ENCODE peak calls at places on chromosomes 6 and 20, in eight cellular contexts. T is spleen, U is adrenal gland, X is gastrocnemius medialis, G is IMR-90, B is ovary, L is stomach, D is uterus. K is an unnamed sample.

GRCh38 chr6:129110687-129111343 is 227.9 kb downstream of the LAMA2 start:
- DNase-seq in T (no peak), U (no peak), X (no peak), G (peak; percentile 16), B (no peak), L (no peak), D (no peak), K (no peak)

GRCh38 chr6:133314951-133315350 is 73.8 kb downstream of the EYA4 start:
- DNase-seq in T (no peak), U (no peak), X (no peak), G (no peak), B (no peak), L (no peak), D (no peak), K (no peak)

GRCh38 chr20:37907677-37908397 is 4.9 kb downstream of the VSTM2L start:
- DNase-seq in T (no peak), U (peak; percentile 60), X (no peak), G (peak; percentile 42), B (no peak), L (no peak), D (no peak), K (no peak)

GRCh38 chr6:146312606-146313005 is 231.0 kb upstream of the RAB32 start:
- DNase-seq in T (no peak), U (no peak), X (no peak), G (no peak), B (no peak), L (no peak), D (no peak), K (no peak)

GRCh38 chr6:17589402-17590116 is 10.5 kb upstream of the FAM8A1 start:
- DNase-seq in T (no peak), U (no peak), X (no peak), G (peak; percentile 95), B (no peak), L (no peak), D (no peak), K (no peak)

GRCh38 chr6:143449731-143450452 is 603 bp downstream of the ADAT2 start:
- DNase-seq in T (no peak), U (no peak), X (peak; percentile 12), G (peak; percentile 23), B (no peak), L (no peak), D (no peak), K (no peak)

GRCh38 chr20:17023811-17024210 is 203.0 kb upstream of the PCSK2 start:
- DNase-seq in T (no peak), U (no peak), X (no peak), G (peak; percentile 28), B (no peak), L (no peak), D (no peak), K (no peak)

GRCh38 chr20:14919473-14920157 is 582.2 kb upstream of the FLRT3 start:
- DNase-seq in T (no peak), U (no peak), X (no peak), G (no peak), B (no peak), L (peak; percentile 53), D (no peak), K (no peak)

GRCh38 chr6:119323478-119323877 is 26.1 kb downstream of the MAN1A1 start:
- DNase-seq in T (no peak), U (no peak), X (no peak), G (no peak), B (no peak), L (no peak), D (no peak), K (no peak)

GRCh38 chr6:83824388-83824801 is 28.8 kb upstream of the RIPPLY2 start:
- DNase-seq in T (no peak), U (no peak), X (no peak), G (peak; percentile 12), B (no peak), L (peak; percentile 30), D (no peak), K (no peak)

GRCh38 chr20:48823476-48823875 is 4.3 kb downstream of the PREX1 start:
- DNase-seq in T (no peak), U (no peak), X (no peak), G (no peak), B (no peak), L (no peak), D (no peak), K (no peak)

GRCh38 chr6:135519343-135519742 is 21.8 kb upstream of the AHI1 start:
- DNase-seq in T (no peak), U (no peak), X (no peak), G (no peak), B (no peak), L (no peak), D (no peak), K (no peak)

GRCh38 chr20:38113401-38114325 is 51.4 kb downstream of the TGM2 start:
- DNase-seq in T (no peak), U (no peak), X (peak; percentile 81), G (no peak), B (no peak), L (no peak), D (no peak), K (no peak)

GRCh38 chr20:62895539-62895938 is 30.8 kb downstream of the DIDO1 start:
- DNase-seq in T (no peak), U (no peak), X (no peak), G (no peak), B (no peak), L (no peak), D (no peak), K (no peak)

GRCh38 chr6:138848461-138848860 is 52.6 kb downstream of the ECT2L start:
- DNase-seq in T (no peak), U (no peak), X (no peak), G (no peak), B (no peak), L (no peak), D (no peak), K (no peak)

GRCh38 chr6:21731411-21732031 is 138.0 kb downstream of the SOX4 start:
- DNase-seq in T (no peak), U (no peak), X (no peak), G (peak; percentile 61), B (no peak), L (no peak), D (no peak), K (no peak)

GRCh38 chr6:2133718-2134310 is 111.6 kb downstream of the GMDS start:
- DNase-seq in T (no peak), U (no peak), X (no peak), G (no peak), B (no peak), L (no peak), D (no peak), K (no peak)

GRCh38 chr6:100257661-100258395 is 206.9 kb downstream of the SIM1 start:
- DNase-seq in T (no peak), U (no peak), X (no peak), G (peak; percentile 68), B (no peak), L (no peak), D (no peak), K (no peak)

GRCh38 chr6:156787569-156788492 is 10.7 kb downstream of the ARID1B start:
- DNase-seq in T (no peak), U (no peak), X (no peak), G (no peak), B (no peak), L (no peak), D (no peak), K (no peak)
- TF ChIP-seq POLR2A in T (no peak), U (no peak), X (no peak), G (no peak), B (no peak), L (no peak), D (no peak), K (no peak)

DNA sequence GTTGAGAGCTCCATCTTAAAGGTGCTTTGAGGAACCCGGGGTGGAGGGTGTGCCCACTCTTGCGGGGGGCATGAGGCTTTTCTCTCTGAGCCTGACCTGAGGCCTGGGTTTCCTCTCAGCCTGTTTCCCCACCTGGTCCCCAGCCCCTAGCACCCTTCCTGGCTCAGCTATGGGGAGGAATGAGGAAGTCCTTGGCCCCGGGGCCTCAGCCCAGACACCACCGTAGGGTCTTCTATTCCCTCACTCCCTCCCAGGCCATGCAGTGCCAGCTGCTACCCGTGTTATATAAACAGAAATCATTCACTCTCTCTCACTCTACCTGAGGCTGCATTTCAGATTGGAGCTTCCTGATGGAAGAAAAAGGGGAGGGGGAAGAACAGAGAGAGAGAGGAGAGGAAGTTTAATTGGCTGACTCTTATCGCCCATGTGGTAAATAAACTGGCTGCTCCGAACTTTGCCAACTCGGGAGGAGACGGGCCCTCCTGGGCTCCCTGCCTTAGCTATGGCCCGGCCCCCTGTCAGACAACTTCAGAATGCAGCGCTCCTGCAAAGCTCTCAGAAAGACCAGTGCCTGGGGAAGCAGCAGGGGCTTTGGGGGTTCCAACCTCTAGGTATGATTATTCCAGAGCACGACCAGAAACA is 2.8 kb downstream of the CDH22 start:
- DNase-seq in T (no peak), U (no peak), X (no peak), G (no peak), B (no peak), L (peak; percentile 80), D (no peak), K (no peak)
- TF ChIP-seq CTCF in T (no peak), U (no peak), X (no peak), G (no peak), B (no peak), L (no peak), D (no peak), K (no peak)

DNA sequence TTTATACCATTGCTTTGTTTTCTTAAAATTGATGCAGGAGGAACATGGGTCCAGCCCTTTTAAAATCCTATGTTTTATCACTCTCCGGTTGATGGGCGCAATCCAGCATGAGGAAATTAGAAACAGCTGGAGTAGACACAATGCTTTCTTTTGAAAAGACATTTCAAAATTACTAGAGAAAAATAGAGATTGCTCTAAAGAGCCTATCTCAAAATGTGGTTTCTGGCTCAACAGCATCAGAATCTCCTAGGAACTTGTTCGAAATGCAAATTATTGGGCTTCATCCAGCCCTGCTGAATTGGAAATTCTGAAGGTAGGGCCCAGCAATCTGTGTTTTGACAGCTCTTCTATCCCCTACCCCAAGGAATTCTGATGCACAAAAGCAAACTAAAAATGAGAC is 190.8 kb upstream of the BMP2 start:
- DNase-seq in T (no peak), U (no peak), X (no peak), G (peak; percentile 12), B (no peak), L (no peak), D (no peak), K (no peak)
- H3K4me3 ChIP-seq in T (no peak overlapping the region), U (no peak overlapping the region), X (no peak overlapping the region), G (no peak overlapping the region), B (no peak overlapping the region), L (no peak overlapping the region), D (no peak overlapping the region), K (no peak overlapping the region)

GRCh38 chr6:28377879-28378278 is 21.7 kb downstream of the ZSCAN12 start:
- DNase-seq in T (no peak), U (no peak), X (no peak), G (no peak), B (no peak), L (no peak), D (no peak), K (no peak)

GRCh38 chr6:28380381-28380780 is 19.2 kb downstream of the ZSCAN12 start:
- DNase-seq in T (no peak), U (no peak), X (no peak), G (no peak), B (no peak), L (no peak), D (no peak), K (no peak)

GRCh38 chr6:28378644-28379043 is 20.9 kb downstream of the ZSCAN12 start:
- DNase-seq in T (no peak), U (no peak), X (no peak), G (no peak), B (no peak), L (no peak), D (no peak), K (no peak)

GRCh38 chr6:28384143-28384533 is 15.4 kb downstream of the ZSCAN12 start:
- DNase-seq in T (no peak), U (no peak), X (no peak), G (no peak), B (no peak), L (no peak), D (no peak), K (no peak)

GRCh38 chr6:28383235-28384142 is 16.1 kb downstream of the ZSCAN12 start:
- DNase-seq in T (peak; percentile 93), U (peak; percentile 93), X (peak; percentile 72), G (peak; percentile 93), B (peak; percentile 87), L (peak; percentile 88), D (peak; percentile 80), K (peak; percentile 87)
- TF ChIP-seq POLR2A in T (no peak), U (peak; percentile 19), X (no peak), G (peak; percentile 77), B (no peak), L (no peak), D (peak; percentile 24), K (no peak)